ENCODE peak calls at places on chromosome 22, in four cellular contexts. W, O, U and V are unnamed samples.

GRCh38 chr22:43314611-43315010 is 28.6 kb downstream of the SCUBE1 start:
- DNase-seq in U (no peak), W (no peak), O (no peak), V (no peak)

GRCh38 chr22:40203568-40203967 is 25.8 kb downstream of the TNRC6B start:
- DNase-seq in O (no peak), W (no peak), U (no peak), V (peak)

GRCh38 chr22:19166421-19166820 is 12.1 kb downstream of the SLC25A1 start:
- DNase-seq in O (no peak), W (no peak), U (no peak), V (no peak)

GRCh38 chr22:48396785-48397530 is 1430.7 kb downstream of the BRD1 start:
- DNase-seq in W (no peak), U (no peak), O (no peak), V (no peak)

GRCh38 chr22:18095101-18095805 is 15.4 kb upstream of the TUBA8 start:
- DNase-seq in U (no peak), O (no peak), W (no peak), V (no peak)

GRCh38 chr22:28977050-28977449 is 84.6 kb downstream of the C22orf31 start:
- DNase-seq in U (no peak), O (peak), W (no peak), V (no peak)

GRCh38 chr22:41285441-41285819 is 557 bp downstream of the RANGAP1 start:
- DNase-seq in U (peak), W (peak), O (peak), V (peak)

GRCh38 chr22:47168900-47169800 is 406.7 kb downstream of the TBC1D22A start:
- DNase-seq in O (peak), U (peak), W (no peak), V (peak)

GRCh38 chr22:48513929-48514328 is 1313.7 kb downstream of the BRD1 start:
- DNase-seq in U (no peak), O (no peak), W (no peak), V (no peak)

GRCh38 chr22:18001040-18001893 is 23.1 kb downstream of the MICAL3 start:
- DNase-seq in W (peak), O (peak), U (peak), V (peak)

GRCh38 chr22:26922804-26923203 is 265.4 kb downstream of the MIAT start:
- DNase-seq in U (no peak), W (no peak), O (peak), V (no peak)

GRCh38 chr22:24494535-24495364 is at the start of gene UPB1:
- DNase-seq in U (no peak), O (peak), W (no peak), V (no peak)

GRCh38 chr22:40628354-40629042 is 8.0 kb downstream of the MRTFA start:
- DNase-seq in W (no peak), U (no peak), O (no peak), V (peak)

GRCh38 chr22:27489265-27489675 is 312.3 kb downstream of the MN1 start:
- DNase-seq in O (no peak), W (no peak), U (peak), V (peak)

GRCh38 chr22:37735054-37735453 is 38.2 kb downstream of the TRIOBP start:
- DNase-seq in O (peak), W (no peak), U (peak), V (peak)

GRCh38 chr22:36386351-36386899 is 1.3 kb downstream of the MYH9 start:
- DNase-seq in W (no peak), U (no peak), O (peak), V (peak)

GRCh38 chr22:49894321-49895072 is 23.7 kb downstream of the ALG12 start:
- DNase-seq in W (no peak), U (peak), O (no peak), V (no peak)

GRCh38 chr22:49889071-49889470 is 29.2 kb downstream of the ALG12 start:
- DNase-seq in O (no peak), U (no peak), W (no peak), V (no peak)

GRCh38 chr22:49896201-49896600 is 22.0 kb downstream of the ALG12 start:
- DNase-seq in U (no peak), O (no peak), W (no peak), V (no peak)

GRCh38 chr22:49892226-49892899 is 25.9 kb downstream of the ALG12 start:
- DNase-seq in U (no peak), O (no peak), W (no peak), V (no peak)

GRCh38 chr22:49893025-49893424 is 25.2 kb downstream of the ALG12 start:
- DNase-seq in U (no peak), O (no peak), W (no peak), V (no peak)
- H3K9ac ChIP-seq in U (no peak), O (no peak), W (no peak), V (no peak)

DNA sequence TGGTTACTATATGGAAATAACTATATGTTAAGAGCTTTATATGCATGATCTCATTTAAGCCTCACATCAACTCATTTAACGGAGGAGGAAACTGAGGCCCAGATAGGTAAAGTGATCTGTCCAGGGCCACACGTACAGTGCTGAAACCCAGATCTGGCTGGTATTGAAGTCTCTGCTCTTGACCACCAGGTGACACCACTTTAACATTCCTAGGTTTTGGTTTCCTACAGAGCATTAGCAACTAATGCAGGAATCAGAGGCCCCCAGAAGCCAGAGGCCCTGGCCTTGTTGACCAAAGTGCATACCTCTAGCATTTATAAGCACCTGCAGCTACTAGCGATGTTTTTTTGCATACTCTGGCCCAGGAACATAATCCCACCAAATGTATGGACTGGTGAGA is 12.9 kb upstream of the LIMK2 start:
- DNase-seq in O (no peak), U (no peak), W (no peak), V (no peak)
- TF ChIP-seq EZH2phosphoT487 in O (no peak), U (no peak), W (no peak), V (no peak)

DNA sequence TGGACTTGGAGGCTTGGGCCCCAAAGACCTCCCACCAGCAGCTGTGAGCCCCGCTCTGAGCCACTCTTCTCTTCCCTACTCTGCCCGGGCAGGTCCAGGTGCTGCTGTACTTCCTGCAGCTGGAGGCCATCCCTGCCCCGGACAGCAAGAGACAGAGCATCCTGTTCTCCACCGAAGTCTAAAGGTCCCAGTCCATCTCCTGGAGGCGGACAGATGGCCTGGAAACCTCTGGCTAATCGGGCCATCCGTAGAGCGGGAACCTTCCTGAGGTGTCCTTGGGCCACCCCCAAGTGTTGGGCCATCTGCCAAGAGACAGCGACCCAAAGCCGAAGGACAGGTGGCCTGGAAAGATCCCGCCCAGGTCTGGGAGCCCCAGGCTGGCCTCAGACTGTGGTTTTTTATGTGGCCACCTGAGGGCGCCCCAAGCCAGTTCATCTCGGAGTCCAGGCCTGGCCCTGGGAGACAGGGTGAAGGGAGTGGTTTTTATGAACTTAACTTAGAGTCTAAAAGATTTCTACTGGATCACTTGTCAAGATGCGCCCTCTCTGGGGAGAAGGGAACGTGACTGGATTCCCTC is 135.1 kb downstream of the BCR start:
- DNase-seq in O (peak), U (peak), W (peak), V (peak)
- H3K27ac ChIP-seq in O (no peak), U (no peak), W (no peak), V (no peak)

GRCh38 chr22:20244250-20244648 is 23.9 kb downstream of the RTN4R start:
- DNase-seq in U (no peak), W (no peak), O (no peak), V (no peak)

GRCh38 chr22:20243545-20244249 is 24.4 kb downstream of the RTN4R start:
- DNase-seq in W (no peak), U (peak), O (no peak), V (peak)

GRCh38 chr22:20245577-20246367 is 22.3 kb downstream of the RTN4R start:
- DNase-seq in W (no peak), U (no peak), O (peak), V (no peak)

GRCh38 chr22:20246368-20247009 is 21.6 kb downstream of the RTN4R start:
- DNase-seq in O (peak), W (no peak), U (no peak), V (no peak)

DNA sequence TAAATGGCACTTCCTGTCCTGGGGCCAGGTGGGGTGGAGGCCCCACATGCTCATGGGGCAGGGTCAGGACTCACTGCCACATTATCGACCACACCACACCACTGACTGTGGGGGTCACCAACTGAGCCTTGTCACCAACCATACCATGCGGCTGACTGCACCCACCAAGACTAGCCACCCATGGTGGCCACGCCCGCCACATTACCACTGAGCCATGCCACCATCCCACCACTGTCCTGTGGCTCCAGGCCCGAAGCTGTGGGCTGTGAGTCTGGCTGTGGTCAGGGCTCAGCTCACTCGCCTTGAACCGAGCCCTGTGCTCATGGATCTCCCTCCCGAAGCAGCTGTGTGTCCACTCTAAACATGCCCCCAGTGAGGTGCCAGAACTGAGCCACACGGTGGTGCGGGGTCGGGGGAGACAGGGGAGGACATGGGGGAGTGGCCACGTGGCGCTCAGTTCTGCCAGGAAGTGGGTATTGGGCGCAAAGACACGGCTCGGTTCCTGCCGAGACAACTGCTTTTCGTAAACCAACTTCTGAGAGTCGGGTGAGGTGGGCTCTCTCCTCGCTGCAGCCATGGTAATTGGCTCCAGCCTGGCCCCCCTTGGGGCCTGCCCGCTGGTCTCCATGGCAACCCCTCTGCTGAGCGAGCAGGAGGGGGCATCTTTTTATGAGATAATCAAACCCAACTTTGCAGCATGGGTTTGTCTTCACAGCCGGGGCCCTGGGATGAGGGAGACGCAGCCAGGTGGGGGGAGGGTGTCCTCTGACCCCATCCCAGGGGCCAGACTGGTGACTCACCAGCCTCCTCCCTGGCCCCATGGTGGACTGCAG is 23.2 kb downstream of the RTN4R start:
- DNase-seq in O (peak), W (no peak), U (peak), V (no peak)
- H3K9ac ChIP-seq in O (no peak), W (no peak), U (no peak), V (no peak)

GRCh38 chr22:44406581-44407403 is 91.2 kb downstream of the RTL6 start:
- DNase-seq in O (no peak), U (no peak), W (no peak), V (no peak)

GRCh38 chr22:44408227-44409192 is 89.5 kb downstream of the RTL6 start:
- DNase-seq in U (no peak), W (no peak), O (no peak), V (no peak)

GRCh38 chr22:44409211-44409648 is 88.8 kb downstream of the RTL6 start:
- DNase-seq in U (peak), O (no peak), W (no peak), V (no peak)

GRCh38 chr22:44405661-44406060 is 92.4 kb downstream of the RTL6 start:
- DNase-seq in U (no peak), W (no peak), O (no peak), V (no peak)

GRCh38 chr22:44407404-44408226 is 90.4 kb downstream of the RTL6 start:
- DNase-seq in W (no peak), O (no peak), U (no peak), V (no peak)
- TF ChIP-seq EZH2phosphoT487 in W (no peak), O (no peak), U (no peak), V (no peak)